ENCODE peak calls at places on chromosomes 3 and 15, in four cellular contexts. Y is K562, T is ovary, M is H54. Z is an unnamed sample.

GRCh38 chr3:29183346-29184087 is 97.4 kb upstream of the RBMS3 start:
- DNase-seq in Y (no peak), T (no peak), M (no peak), Z (no peak)

GRCh38 chr3:49454457-49454856 is 15.6 kb upstream of the DAG1 start:
- DNase-seq in Y (peak; percentile 40), T (no peak), M (no peak), Z (peak; percentile 44)

GRCh38 chr3:141089339-141090152 is 38.4 kb downstream of the SPSB4 start:
- DNase-seq in Y (no peak), T (no peak), M (no peak), Z (no peak)

GRCh38 chr15:57505056-57505713 is 86.5 kb upstream of the MYZAP start:
- DNase-seq in Y (no peak), T (no peak), M (no peak), Z (no peak)

GRCh38 chr3:157530637-157531300 is 27.6 kb upstream of the VEPH1 start:
- DNase-seq in Y (no peak), T (no peak), M (no peak), Z (no peak)

GRCh38 chr3:197558000-197558399 is 2.2 kb upstream of the BDH1 start:
- DNase-seq in Y (no peak), T (no peak), M (no peak), Z (no peak)

GRCh38 chr15:31344266-31344665 is 17.6 kb downstream of the KLF13 start:
- DNase-seq in Y (no peak), T (no peak), M (no peak), Z (no peak)

GRCh38 chr3:126994661-126995161 is 11.8 kb downstream of the PLXNA1 start:
- DNase-seq in Y (no peak), T (no peak), M (no peak), Z (no peak)

GRCh38 chr3:188819939-188820338 is 351.8 kb upstream of the TPRG1 start:
- DNase-seq in Y (no peak), T (no peak), M (no peak), Z (no peak)

GRCh38 chr3:101138817-101139216 is 145.6 kb upstream of the ABI3BP start:
- DNase-seq in Y (no peak), T (no peak), M (no peak), Z (no peak)

GRCh38 chr15:89002830-89003229 is 85.4 kb upstream of the ABHD2 start:
- DNase-seq in Y (peak; percentile 46), T (no peak), M (no peak), Z (no peak)

GRCh38 chr15:62248277-62248974 is 83.3 kb upstream of the C2CD4B start:
- DNase-seq in Y (no peak), T (no peak), M (no peak), Z (no peak)

GRCh38 chr3:185986201-185986600 is 48.4 kb upstream of the TRA2B start:
- DNase-seq in Y (peak; percentile 55), T (no peak), M (no peak), Z (peak; percentile 46)

GRCh38 chr15:70222632-70223031 is 124.9 kb upstream of the TLE3 start:
- DNase-seq in Y (no peak), T (no peak), M (no peak), Z (no peak)

GRCh38 chr15:28896944-28897343 is 11.2 kb downstream of the APBA2 start:
- DNase-seq in Y (no peak), T (no peak), M (peak; percentile 84), Z (no peak)

GRCh38 chr3:167493240-167493639 is 19.4 kb upstream of the SERPINI2 start:
- DNase-seq in Y (no peak), T (no peak), M (peak; percentile 2), Z (no peak)

GRCh38 chr15:51801391-51801835 is 28.0 kb upstream of the TMOD3 start:
- DNase-seq in Y (no peak), T (no peak), M (peak; percentile 21), Z (peak; percentile 42)

GRCh38 chr3:17738921-17739320 is 3.5 kb downstream of the TBC1D5 start:
- DNase-seq in Y (no peak), T (no peak), M (no peak), Z (no peak)

GRCh38 chr3:66555214-66555844 is 54.5 kb upstream of the LRIG1 start:
- DNase-seq in Y (no peak), T (no peak), M (no peak), Z (no peak)

GRCh38 chr3:16205156-16205870 is 30.8 kb downstream of the GALNT15 start:
- DNase-seq in Y (no peak), T (no peak), M (peak; percentile 38), Z (no peak)

GRCh38 chr3:53805463-53806159 is 40.6 kb downstream of the CHDH start:
- DNase-seq in Y (no peak), T (no peak), M (no peak), Z (no peak)

GRCh38 chr3:129245141-129245540 is 4.3 kb upstream of the COPG1 start:
- DNase-seq in Y (no peak), T (no peak), M (no peak), Z (no peak)

GRCh38 chr3:100650651-100651611 is 41.5 kb downstream of the ADGRG7 start:
- DNase-seq in Y (peak; percentile 13), T (no peak), M (no peak), Z (no peak)

GRCh38 chr15:33148129-33148850 is 46.2 kb downstream of the FMN1 start:
- DNase-seq in Y (no peak), T (no peak), M (no peak), Z (no peak)

GRCh38 chr15:52236015-52236414 is 44.8 kb upstream of the GNB5 start:
- DNase-seq in Y (no peak), T (no peak), M (no peak), Z (no peak)

GRCh38 chr3:49805367-49805782 is 2.3 kb downstream of the INKA1 start:
- DNase-seq in Y (no peak), T (peak; percentile 89), M (no peak), Z (peak; percentile 77)

GRCh38 chr3:18870074-18870640 is 278.2 kb upstream of the KCNH8 start:
- DNase-seq in Y (no peak), T (no peak), M (no peak), Z (no peak)

GRCh38 chr15:22263738-22264137 is 183.4 kb downstream of the OR4M2 start:
- DNase-seq in Y (no peak), T (no peak), M (no peak), Z (no peak)

GRCh38 chr15:56837281-56837680 is 81.2 kb upstream of the TCF12 start:
- DNase-seq in Y (no peak), T (no peak), M (no peak), Z (no peak)

GRCh38 chr3:146712826-146713225 is 107.7 kb upstream of the PLSCR5 start:
- DNase-seq in Y (no peak), T (no peak), M (no peak), Z (no peak)

GRCh38 chr15:30924353-30924752 is 20.6 kb downstream of the FAN1 start:
- DNase-seq in Y (no peak), T (no peak), M (no peak), Z (no peak)

GRCh38 chr3:135100349-135100741 is 305.3 kb downstream of the EPHB1 start:
- DNase-seq in Y (no peak), T (no peak), M (no peak), Z (no peak)

GRCh38 chr3:186883686-186884058 is 41.2 kb downstream of the ADIPOQ start:
- DNase-seq in Y (no peak), T (no peak), M (no peak), Z (no peak)

GRCh38 chr15:92012368-92012629 is 158.8 kb downstream of the SLCO3A1 start:
- DNase-seq in Y (no peak), T (no peak), M (peak; percentile 4), Z (no peak)

GRCh38 chr15:39885099-39885777 is 34.8 kb downstream of the GPR176 start:
- DNase-seq in Y (no peak), T (no peak), M (no peak), Z (no peak)

GRCh38 chr3:189099505-189100290 is 72.1 kb upstream of the TPRG1 start:
- DNase-seq in Y (no peak), T (peak; percentile 52), M (no peak), Z (peak; percentile 68)

GRCh38 chr3:189710620-189711388 is 79.6 kb downstream of the TP63 start:
- DNase-seq in Y (no peak), T (no peak), M (peak; percentile 61), Z (peak; percentile 34)

DNA sequence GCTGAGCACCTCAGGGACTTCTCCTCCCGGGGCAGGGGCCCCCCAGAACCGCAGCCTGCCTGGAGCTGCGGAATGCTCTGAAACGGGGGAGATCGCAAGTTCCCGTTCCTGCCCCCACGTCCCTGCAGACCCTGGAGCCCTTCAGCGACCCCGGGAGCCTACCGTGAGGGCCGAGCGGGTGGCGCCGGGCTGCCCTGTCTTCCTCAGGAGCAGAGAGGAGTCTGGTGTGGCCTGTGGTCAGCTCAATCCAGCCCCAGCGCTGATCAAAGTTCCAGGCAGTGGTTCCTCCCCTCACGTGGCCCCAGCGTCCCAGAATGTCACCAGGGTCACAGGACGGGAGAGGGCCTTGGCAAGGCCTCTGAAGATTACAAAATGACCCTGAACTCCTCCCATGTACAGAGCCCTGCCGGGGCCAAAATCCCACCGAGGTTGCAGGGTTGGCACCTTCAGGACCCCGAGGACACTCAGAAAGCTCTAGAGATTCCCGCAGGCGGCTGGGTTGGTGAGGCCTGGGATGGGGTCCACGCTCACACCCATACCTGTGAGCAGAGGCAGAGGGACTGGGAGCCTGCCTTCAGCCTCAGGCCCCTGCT is at the start of gene CPN2:
- DNase-seq in Y (no peak), T (no peak), M (no peak), Z (no peak)
- TF ChIP-seq POLR2A in Y (no peak), T (no peak), M (no peak), Z (no peak)

DNA sequence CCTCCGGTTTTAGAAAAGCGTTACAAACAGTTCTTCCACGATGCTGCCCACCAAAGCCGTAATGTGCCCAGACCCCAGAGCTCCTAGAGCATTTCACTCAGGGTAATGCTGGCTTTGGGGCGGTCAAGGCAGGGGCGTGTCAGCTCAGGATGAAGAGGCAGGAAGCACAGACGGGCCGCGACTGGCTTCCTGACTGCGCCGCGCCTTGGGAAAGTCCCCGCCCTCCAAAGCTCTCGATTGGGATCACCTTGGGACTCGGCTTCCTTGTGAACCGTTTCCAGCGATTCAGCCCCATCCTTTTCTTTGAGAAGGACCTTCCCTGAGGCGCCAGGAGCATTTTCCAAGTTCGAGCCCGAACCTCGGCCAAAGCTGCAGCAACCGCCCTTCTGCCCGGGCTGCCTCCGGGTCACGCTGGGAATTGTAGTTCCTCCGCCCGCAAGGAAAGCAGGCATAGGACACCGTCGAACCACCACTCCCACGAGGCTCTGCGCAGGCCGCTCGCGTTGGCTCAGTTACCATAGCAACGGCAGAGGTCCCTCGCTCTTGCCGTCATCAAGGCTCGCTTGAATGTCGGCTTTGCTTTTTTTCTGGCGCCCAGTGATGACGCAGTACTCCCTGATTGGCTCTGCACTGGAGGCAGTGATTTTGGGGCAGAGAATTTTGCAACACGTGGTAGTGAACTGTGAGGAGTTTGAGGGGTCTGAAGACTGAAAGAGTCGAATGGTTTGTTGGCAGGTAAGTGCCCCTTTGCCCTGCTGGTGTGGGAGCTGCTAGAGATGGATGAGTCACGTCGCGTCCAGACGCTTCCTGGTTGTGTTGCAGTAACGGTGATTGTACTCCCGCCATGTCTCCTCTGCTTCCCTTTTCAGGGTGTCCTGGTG is at the start of the genes CCDC191 and QTRT2:
- DNase-seq in Y (peak; percentile 89), T (peak; percentile 99), M (peak; percentile 82), Z (peak; percentile 100)
- TF ChIP-seq POLR2A in Y (peak; percentile 71), T (no peak), M (peak; percentile 33), Z (no peak)

GRCh38 chr15:78696436-78696835 is 55.4 kb upstream of the CHRNB4 start:
- DNase-seq in Y (no peak), T (no peak), M (no peak), Z (no peak)
- TF ChIP-seq POLR2A in Y (no peak), T (no peak), M (no peak), Z (no peak)

DNA sequence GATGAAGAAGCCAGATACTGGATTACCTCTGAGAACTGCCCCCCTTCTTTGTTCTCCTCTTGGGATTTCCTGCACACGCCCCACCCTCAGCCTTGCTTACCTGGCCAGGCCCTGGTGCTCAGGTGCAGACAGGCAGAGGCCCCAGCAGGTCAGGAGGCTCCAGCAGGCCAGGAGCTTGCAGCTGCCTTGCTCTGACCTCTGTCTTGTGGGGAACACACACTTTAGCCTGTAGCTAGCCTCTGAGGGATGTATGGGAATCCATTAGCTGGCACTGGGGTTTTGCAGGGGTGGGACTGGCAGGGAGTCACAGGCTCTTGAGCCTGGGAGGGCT is 2.7 kb downstream of the SMAD6 start:
- DNase-seq in Y (no peak), T (no peak), M (no peak), Z (no peak)
- TF ChIP-seq POLR2A in Y (no peak), T (no peak), M (no peak), Z (no peak)

Z was measured in testis.